ENCODE peak calls at places on chromosomes 3 and 15, in four cellular contexts. C is K562, K is HepG2, V is SK-N-SH. Q is an unnamed sample.

GRCh38 chr3:2468816-2469215 is 370.1 kb downstream of the CNTN4 start:
- DNase-seq in C (no peak), K (no peak), V (no peak), Q (no peak)

GRCh38 chr3:52440671-52441070 is 4.2 kb downstream of the SEMA3G start:
- DNase-seq in C (no peak), K (no peak), V (no peak), Q (no peak)

GRCh38 chr15:47872869-47873301 is 155.6 kb downstream of the SEMA6D start:
- DNase-seq in C (no peak), K (no peak), V (no peak), Q (no peak)

GRCh38 chr15:96337354-96337990 is 7.0 kb downstream of the NR2F2 start:
- DNase-seq in C (peak; percentile 35), K (peak; percentile 15), V (no peak), Q (peak; percentile 21)

GRCh38 chr3:136151219-136151618 is 44.9 kb downstream of the MSL2 start:
- DNase-seq in C (no peak), K (no peak), V (no peak), Q (no peak)

GRCh38 chr15:37877851-37878577 is 56.4 kb upstream of the TMCO5A start:
- DNase-seq in C (no peak), K (no peak), V (no peak), Q (no peak)

GRCh38 chr3:149019581-149019980 is 28.2 kb downstream of the GYG1 start:
- DNase-seq in C (no peak), K (no peak), V (no peak), Q (no peak)

GRCh38 chr3:34206996-34207395 is 408.6 kb downstream of the PDCD6IP start:
- DNase-seq in C (no peak), K (no peak), V (no peak), Q (no peak)

GRCh38 chr3:193874997-193875593 is 260.9 kb upstream of the HES1 start:
- DNase-seq in C (no peak), K (no peak), V (no peak), Q (no peak)

GRCh38 chr3:59654120-59654952 is 604.5 kb upstream of the CFAP20DC start:
- DNase-seq in C (no peak), K (no peak), V (no peak), Q (no peak)

GRCh38 chr3:53375019-53375418 is 27.7 kb upstream of the DCP1A start:
- DNase-seq in C (peak; percentile 77), K (peak; percentile 69), V (peak; percentile 82), Q (peak; percentile 87)

GRCh38 chr3:105866656-105867653 is 1.9 kb downstream of the CBLB start:
- DNase-seq in C (peak; percentile 41), K (peak; percentile 72), V (no peak), Q (no peak)

GRCh38 chr15:72285927-72286516 is 13.7 kb upstream of the PARP6 start:
- DNase-seq in C (peak; percentile 64), K (peak; percentile 28), V (peak; percentile 41), Q (peak; percentile 75)

GRCh38 chr15:99717129-99718024 is 15.9 kb downstream of the LYSMD4 start:
- DNase-seq in C (no peak), K (no peak), V (no peak), Q (no peak)

GRCh38 chr3:132723551-132723950 is 1.3 kb upstream of the NPHP3 start:
- DNase-seq in C (no peak), K (no peak), V (no peak), Q (no peak)

DNA sequence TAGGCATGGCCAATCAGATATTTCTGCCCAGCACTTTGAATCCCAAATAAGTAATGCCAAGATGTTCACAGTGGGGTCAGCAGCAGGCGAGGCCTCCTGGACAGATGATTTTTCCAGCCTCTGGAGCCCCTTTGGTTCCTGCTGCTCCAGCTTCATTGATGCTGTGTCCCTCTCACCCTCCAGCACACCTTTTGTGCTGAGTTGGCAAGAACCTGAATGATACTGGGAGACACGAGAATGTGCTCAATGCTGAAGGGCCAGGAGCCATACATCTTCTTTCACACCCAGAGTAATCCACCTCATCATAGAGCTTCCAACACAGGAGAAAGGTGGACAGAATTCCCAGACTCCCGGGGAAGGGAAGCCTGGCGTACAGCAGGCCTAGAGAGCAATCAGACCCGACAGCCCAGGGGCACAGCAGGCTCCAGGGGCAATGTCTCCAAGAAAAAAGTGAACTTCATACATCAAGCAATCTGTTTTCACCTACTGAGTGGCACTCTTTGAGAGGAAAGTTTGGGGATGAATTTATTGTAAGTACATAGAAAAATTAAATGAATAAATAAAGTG is 6.7 kb upstream of the DAPK2 start:
- DNase-seq in C (no peak), K (no peak), V (no peak), Q (no peak)
- TF ChIP-seq FOXJ3 in C (no peak), K (no peak), V (no peak), Q (no peak)

GRCh38 chr3:15820911-15821310 is 23.1 kb upstream of the ANKRD28 start:
- DNase-seq in C (no peak), K (no peak), V (no peak), Q (no peak)
- TF ChIP-seq FOXJ3 in C (no peak), K (no peak), V (no peak), Q (no peak)

DNA sequence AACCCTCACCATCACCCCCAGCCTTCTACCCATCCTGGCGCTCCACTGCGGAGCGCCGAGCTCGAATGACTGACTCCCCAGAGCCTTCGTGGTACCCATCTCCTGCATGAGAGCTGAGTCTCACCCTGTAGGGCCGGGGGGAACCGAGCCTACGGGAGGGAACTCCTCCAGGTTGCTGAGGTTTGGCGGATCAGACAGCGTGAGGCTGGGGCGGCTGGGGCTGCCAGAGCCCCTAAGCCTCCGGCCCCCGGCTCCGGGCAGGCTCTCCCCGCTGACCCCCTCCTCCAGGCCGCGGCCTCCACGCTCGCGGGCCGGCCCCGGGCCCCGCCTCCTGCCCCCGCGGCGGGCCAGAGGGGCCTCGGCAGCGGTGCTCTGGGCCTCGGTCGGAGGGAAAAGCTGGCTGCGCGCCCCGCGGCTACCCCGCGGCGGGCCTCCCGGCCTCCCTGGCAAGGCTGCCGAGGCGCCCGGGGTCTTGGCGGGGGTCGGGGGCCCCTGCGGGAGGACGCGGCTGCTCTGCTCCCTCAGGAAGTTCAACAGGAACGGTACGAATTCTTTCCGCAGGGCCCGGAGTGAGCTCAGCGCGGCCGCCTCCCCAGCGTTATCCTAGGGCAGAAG is 643 bp downstream of the CDAN1 start:
- DNase-seq in C (peak; percentile 24), K (no peak), V (peak; percentile 81), Q (no peak)
- TF ChIP-seq FOXJ3 in C (no peak), K (no peak), V (no peak), Q (no peak)

DNA sequence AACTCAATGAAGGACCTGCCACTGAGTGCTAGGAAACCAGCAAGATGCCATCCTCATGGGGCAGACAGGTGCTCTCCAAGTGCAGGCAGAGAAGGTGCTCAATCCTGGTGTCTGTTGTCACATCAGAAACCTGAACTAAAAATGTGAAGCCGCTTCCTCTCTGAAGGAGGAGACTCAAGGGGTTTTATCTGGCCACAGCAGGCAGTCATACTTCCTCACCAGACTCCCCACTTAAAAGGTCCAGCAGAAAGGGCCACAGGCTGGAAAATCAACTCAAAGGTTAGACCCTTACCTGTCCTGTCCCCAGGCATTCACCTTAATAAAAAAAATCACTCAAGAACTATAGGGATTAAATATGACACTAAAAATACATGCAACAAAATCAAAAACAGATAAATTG is 4.8 kb downstream of the CCDC12 start:
- DNase-seq in C (peak; percentile 83), K (no peak), V (no peak), Q (no peak)
- TF ChIP-seq FOXJ3 in C (no peak), K (no peak), V (no peak), Q (no peak)

GRCh38 chr15:62560943-62561571 is 396.0 kb upstream of the C2CD4B start:
- DNase-seq in C (no peak), K (no peak), V (no peak), Q (peak; percentile 31)
- TF ChIP-seq FOXJ3 in C (no peak), K (no peak), V (no peak), Q (no peak)

GRCh38 chr3:122947621-122948202 is 79.9 kb downstream of the SEMA5B start:
- DNase-seq in C (no peak), K (no peak), V (no peak), Q (no peak)

GRCh38 chr3:122945230-122945629 is 82.3 kb downstream of the SEMA5B start:
- DNase-seq in C (no peak), K (no peak), V (no peak), Q (no peak)

GRCh38 chr3:122947086-122947611 is 80.4 kb downstream of the SEMA5B start:
- DNase-seq in C (no peak), K (no peak), V (no peak), Q (no peak)

GRCh38 chr3:122946185-122946584 is 81.4 kb downstream of the SEMA5B start:
- DNase-seq in C (no peak), K (no peak), V (no peak), Q (no peak)

GRCh38 chr3:122948398-122948797 is 79.2 kb downstream of the SEMA5B start:
- DNase-seq in C (peak; percentile 5), K (peak; percentile 13), V (no peak), Q (peak; percentile 37)
- TF ChIP-seq FOXJ3 in C (no peak), K (no peak), V (no peak), Q (no peak)

Q was measured in WTC11.